ENCODE peak calls at places on chromosomes 11 and 22, in four cellular contexts. A, W, R and N are unnamed samples.

GRCh38 chr11:45209904-45210699 is 63.7 kb downstream of the PRDM11 start:
- DNase-seq in R (no peak), W (no peak), A (no peak), N (peak)

GRCh38 chr22:42114721-42115120 is 15.9 kb downstream of the CYP2D6 start:
- DNase-seq in R (peak), A (no peak), W (no peak), N (peak)

GRCh38 chr22:29951675-29952413 is 68.9 kb downstream of the MTMR3 start:
- DNase-seq in W (no peak), A (peak), R (no peak), N (no peak)

GRCh38 chr11:43574949-43575915 is 105.3 kb upstream of the HSD17B12 start:
- DNase-seq in R (no peak), W (no peak), A (no peak), N (peak)

GRCh38 chr11:46119352-46120216 is 1.7 kb downstream of the PHF21A start:
- DNase-seq in R (peak), A (peak), W (no peak), N (peak)

GRCh38 chr11:8036986-8037385 is 44.0 kb upstream of the TUB start:
- DNase-seq in A (no peak), W (no peak), R (no peak), N (no peak)

GRCh38 chr22:44624689-44625420 is 77.1 kb upstream of the PRR5 start:
- DNase-seq in A (no peak), W (no peak), R (no peak), N (no peak)

GRCh38 chr11:12724301-12725046 is 50.3 kb downstream of the TEAD1 start:
- DNase-seq in R (peak), A (peak), W (no peak), N (peak)

GRCh38 chr22:40204331-40205116 is 26.8 kb downstream of the TNRC6B start:
- DNase-seq in W (no peak), A (no peak), R (peak), N (no peak)

GRCh38 chr11:35003658-35004057 is 87.2 kb downstream of the PDHX start:
- DNase-seq in W (no peak), R (no peak), A (no peak), N (no peak)

GRCh38 chr11:80873309-80873999 is 1432.6 kb upstream of the TENM4 start:
- DNase-seq in W (peak), A (no peak), R (no peak), N (peak)

GRCh38 chr11:3905080-3905953 is 49.9 kb downstream of the STIM1 start:
- DNase-seq in A (peak), W (no peak), R (peak), N (no peak)

GRCh38 chr11:7251836-7252682 is at the start of gene SYT9:
- DNase-seq in R (no peak), A (peak), W (no peak), N (peak)

GRCh38 chr11:69510471-69511357 is 29.3 kb downstream of the LINC01488 start:
- DNase-seq in A (no peak), W (no peak), R (no peak), N (no peak)

GRCh38 chr11:20035701-20036601 is 124.3 kb downstream of the DBX1 start:
- DNase-seq in A (peak), R (peak), W (no peak), N (no peak)

GRCh38 chr11:63592975-63593395 is 21.2 kb downstream of the PLAAT3 start:
- DNase-seq in A (peak), R (no peak), W (no peak), N (no peak)

GRCh38 chr11:79686703-79687419 is 246.0 kb upstream of the TENM4 start:
- DNase-seq in W (no peak), A (no peak), R (no peak), N (no peak)

GRCh38 chr11:403021-403760 is 9.2 kb downstream of the PKP3 start:
- DNase-seq in W (no peak), A (no peak), R (no peak), N (no peak)

GRCh38 chr11:16603890-16604783 is 134.3 kb upstream of the C11orf58 start:
- DNase-seq in R (no peak), W (no peak), A (peak), N (no peak)

GRCh38 chr11:133163463-133164419 is 368.6 kb downstream of the OPCML start:
- DNase-seq in R (peak), W (peak), A (peak), N (no peak)

GRCh38 chr22:19361501-19362103 is 69.9 kb downstream of the HIRA start:
- DNase-seq in A (no peak), R (no peak), W (peak), N (no peak)

GRCh38 chr11:132496341-132496740 is 1036.0 kb downstream of the OPCML start:
- DNase-seq in R (no peak), W (no peak), A (no peak), N (no peak)

GRCh38 chr22:47854680-47855079 is 1092.2 kb downstream of the TBC1D22A start:
- DNase-seq in A (no peak), R (no peak), W (no peak), N (no peak)

GRCh38 chr11:111694851-111695250 is 71.3 kb downstream of the PPP2R1B start:
- DNase-seq in W (no peak), A (no peak), R (no peak), N (peak)

GRCh38 chr22:41833369-41834004 is 582 bp downstream of the SREBF2 start:
- DNase-seq in A (peak), W (no peak), R (no peak), N (peak)

GRCh38 chr11:130874396-130874795 is 41.9 kb downstream of the SNX19 start:
- DNase-seq in A (no peak), R (no peak), W (no peak), N (no peak)

GRCh38 chr11:67303132-67303988 is at the start of gene SSH3:
- DNase-seq in R (peak), A (no peak), W (no peak), N (peak)

GRCh38 chr11:34999453-34999852 is 83.0 kb downstream of the PDHX start:
- DNase-seq in A (no peak), W (no peak), R (no peak), N (no peak)

GRCh38 chr11:125343732-125344131 is 152.3 kb downstream of the FEZ1 start:
- DNase-seq in W (no peak), A (no peak), R (no peak), N (no peak)

GRCh38 chr11:45500457-45500856 is 165.0 kb downstream of the CHST1 start:
- DNase-seq in R (no peak), A (no peak), W (no peak), N (no peak)

GRCh38 chr11:95453616-95454118 is 222.7 kb upstream of the SESN3 start:
- DNase-seq in A (peak), W (no peak), R (no peak), N (no peak)

GRCh38 chr11:64677441-64678023 is 45.5 kb downstream of the NRXN2 start:
- DNase-seq in R (no peak), W (no peak), A (no peak), N (no peak)

GRCh38 chr11:64673279-64673678 is 49.7 kb downstream of the NRXN2 start:
- DNase-seq in W (no peak), R (no peak), A (no peak), N (no peak)

GRCh38 chr11:64674774-64675173 is 48.2 kb downstream of the NRXN2 start:
- DNase-seq in A (no peak), R (no peak), W (peak), N (no peak)

GRCh38 chr11:64676253-64676615 is 46.8 kb downstream of the NRXN2 start:
- DNase-seq in W (no peak), R (no peak), A (no peak), N (no peak)

GRCh38 chr11:64675417-64676252 is 47.4 kb downstream of the NRXN2 start:
- DNase-seq in R (no peak), W (no peak), A (no peak), N (no peak)
- TF ChIP-seq MYC in R (no peak), W (no peak), A (no peak), N (no peak)

GRCh38 chr11:113873241-113873626 is 2.1 kb downstream of the USP28 start:
- DNase-seq in A (no peak), W (no peak), R (no peak), N (peak)
- H3K9ac ChIP-seq in A (no peak), W (no peak), R (peak), N (no peak)

GRCh38 chr11:1763796-1764661 is at the start of gene CTSD:
- DNase-seq in R (peak), W (no peak), A (peak), N (peak)
- TF ChIP-seq MYC in R (peak), W (no peak), A (peak), N (no peak)

DNA sequence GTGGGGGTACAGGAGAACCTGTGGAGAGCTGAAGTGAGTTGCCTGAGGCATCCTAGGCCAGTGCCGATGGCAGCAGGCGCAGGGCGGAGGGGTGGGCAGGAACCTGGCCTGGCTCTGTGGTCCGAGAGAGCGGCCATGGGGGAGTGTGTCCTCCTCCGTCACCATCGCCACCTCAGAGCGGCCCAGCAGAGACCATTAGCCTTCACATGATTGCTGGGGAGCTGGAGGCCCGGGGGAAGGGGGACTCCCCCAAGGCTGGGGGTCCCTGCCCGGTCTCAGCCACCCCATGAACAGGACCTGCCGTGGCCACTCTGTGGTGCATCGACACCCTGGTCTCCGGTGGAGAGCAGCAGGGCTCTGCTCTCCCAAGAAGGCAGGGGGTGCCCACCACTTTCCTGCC is 4.1 kb downstream of the OMP start:
- DNase-seq in R (no peak), A (no peak), W (no peak), N (no peak)
- H3K9ac ChIP-seq in R (no peak), A (no peak), W (no peak), N (no peak)

GRCh38 chr11:9047986-9048522 is 43.3 kb downstream of the SCUBE2 start:
- DNase-seq in A (no peak), R (no peak), W (no peak), N (no peak)
- TF ChIP-seq MYC in A (no peak), R (no peak), W (no peak), N (no peak)